ENCODE peak calls at places on chromosomes 6 and 20, in four cellular contexts. O is H9, C is MM.1S, D is kidney. V is an unnamed sample.

GRCh38 chr20:46013826-46014516 is 5.3 kb downstream of the MMP9 start:
- DNase-seq in O (peak), C (peak), D (peak), V (peak)

GRCh38 chr6:116561377-116562018 is 7.9 kb downstream of the CALHM4 start:
- DNase-seq in O (peak), C (peak), D (peak), V (peak)

GRCh38 chr6:93886416-93886815 is 467.1 kb upstream of the EPHA7 start:
- DNase-seq in O (no peak), C (no peak), D (no peak), V (no peak)

GRCh38 chr6:149876241-149876933 is 12.2 kb upstream of the LRP11 start:
- DNase-seq in O (no peak), C (no peak), D (no peak), V (no peak)

GRCh38 chr6:81241126-81241525 is 511.4 kb downstream of the TENT5A start:
- DNase-seq in O (no peak), C (no peak), D (no peak), V (no peak)

GRCh38 chr6:87656857-87657256 is 45.2 kb downstream of the AKIRIN2 start:
- DNase-seq in O (no peak), C (peak), D (no peak), V (no peak)

GRCh38 chr6:169038691-169039090 is 215.0 kb downstream of the THBS2 start:
- DNase-seq in O (no peak), C (no peak), D (no peak), V (no peak)

GRCh38 chr20:58981564-58982364 is 708 bp downstream of the NELFCD start:
- DNase-seq in O (no peak), C (peak), D (peak), V (peak)

GRCh38 chr6:16184129-16184528 is 54.3 kb upstream of the GMPR start:
- DNase-seq in O (peak), C (peak), D (no peak), V (peak)

GRCh38 chr6:816510-817084 is 123.7 kb upstream of the EXOC2 start:
- DNase-seq in O (no peak), C (no peak), D (no peak), V (no peak)

GRCh38 chr20:16575390-16576140 is 2.3 kb upstream of the KIF16B start:
- DNase-seq in O (no peak), C (peak), D (no peak), V (peak)

GRCh38 chr20:33178726-33179125 is 10.8 kb downstream of the BPIFA2 start:
- DNase-seq in O (peak), C (no peak), D (no peak), V (no peak)

GRCh38 chr6:31272856-31273626 is 1.1 kb upstream of the HLA-C start:
- DNase-seq in O (no peak), C (no peak), D (no peak), V (no peak)
- H3K9ac ChIP-seq in O (no peak), C (no peak), D (peak), V (peak)

GRCh38 chr20:36548704-36549627 is 7.6 kb downstream of the MYL9 start:
- DNase-seq in O (no peak), C (no peak), D (peak), V (no peak)

GRCh38 chr20:36546111-36546736 is 4.9 kb downstream of the MYL9 start:
- DNase-seq in O (no peak), C (no peak), D (peak), V (no peak)

GRCh38 chr20:36547186-36548005 is 6.1 kb downstream of the MYL9 start:
- DNase-seq in O (no peak), C (no peak), D (no peak), V (no peak)

GRCh38 chr20:36549628-36549941 is 8.3 kb downstream of the MYL9 start:
- DNase-seq in O (no peak), C (no peak), D (peak), V (no peak)

GRCh38 chr20:36548006-36548315 is 6.6 kb downstream of the MYL9 start:
- DNase-seq in O (peak), C (no peak), D (peak), V (no peak)
- TF ChIP-seq CTCF in O (peak), C (no peak), D (no peak), V (no peak)

GRCh38 chr6:159761135-159761872 is 541 bp upstream of the ACAT2 start:
- DNase-seq in O (peak), C (peak), D (peak), V (peak)
- H3K9ac ChIP-seq in O (peak), C (peak), D (peak), V (peak)

DNA sequence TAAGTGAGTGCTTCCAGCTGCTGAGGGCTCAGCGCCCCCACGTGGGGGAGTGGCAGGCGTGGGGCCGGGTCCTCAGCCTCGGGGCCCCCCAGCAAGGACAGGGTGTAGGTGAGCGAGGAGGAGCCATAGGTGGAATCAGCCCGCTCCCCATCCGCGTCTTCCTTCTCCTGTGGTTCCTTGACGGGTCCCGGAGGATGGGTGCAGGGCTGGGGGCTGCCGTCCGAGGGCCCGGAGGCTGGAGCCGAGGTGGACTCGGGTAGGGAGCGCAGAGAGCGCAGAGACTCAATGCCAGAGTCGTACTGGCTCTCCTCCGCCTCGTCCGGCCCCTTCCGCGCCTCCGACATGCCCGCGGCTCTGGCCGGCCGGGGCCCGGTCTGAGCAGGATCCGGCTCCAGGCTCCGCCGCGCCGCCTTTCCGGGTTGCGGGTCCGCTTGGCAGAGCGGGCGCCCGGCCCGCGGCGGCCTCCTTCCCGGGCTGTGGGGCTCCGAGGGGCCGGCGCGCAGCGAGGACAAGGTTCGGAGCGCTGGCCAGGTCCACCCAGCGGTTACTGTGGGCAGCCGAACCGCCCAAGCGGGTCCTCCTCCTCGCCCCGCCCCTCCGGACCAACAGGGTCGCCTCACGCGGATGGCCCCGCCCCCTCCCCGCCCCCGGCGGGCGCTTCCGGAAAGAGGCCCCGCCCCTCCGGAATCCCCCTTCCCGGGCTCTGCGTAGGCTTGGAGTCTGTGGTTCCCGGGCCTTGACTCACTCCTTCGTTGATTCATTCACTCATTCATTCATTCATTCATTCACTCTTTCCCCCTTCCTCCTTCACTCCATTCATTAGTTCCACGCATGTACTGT is at the start of gene NFKBIE:
- DNase-seq in O (peak), C (peak), D (peak), V (peak)
- TF ChIP-seq CTCF in O (no peak), C (peak), D (peak), V (no peak)

DNA sequence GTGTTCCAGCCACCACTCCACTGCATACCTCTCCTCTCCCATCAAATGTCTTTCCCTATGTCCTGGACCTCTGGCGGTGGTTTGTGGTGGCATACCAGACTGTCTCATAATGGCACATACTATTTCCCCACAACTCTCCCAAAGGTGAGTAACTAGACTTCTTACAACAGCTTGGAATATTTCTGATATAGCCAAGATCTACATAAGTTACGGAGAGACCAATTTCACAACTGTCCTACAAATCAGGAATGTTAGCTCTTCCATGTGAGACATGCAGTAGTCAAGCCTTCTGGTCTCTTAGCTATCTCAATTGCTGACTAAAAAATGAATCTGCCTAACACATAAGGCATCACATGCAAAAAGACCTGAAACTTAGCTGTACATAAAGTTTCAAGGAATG is 588.9 kb downstream of the RNF144B start:
- DNase-seq in O (no peak), C (no peak), D (no peak), V (no peak)
- H3K9ac ChIP-seq in O (no peak), C (no peak), D (no peak), V (no peak)

DNA sequence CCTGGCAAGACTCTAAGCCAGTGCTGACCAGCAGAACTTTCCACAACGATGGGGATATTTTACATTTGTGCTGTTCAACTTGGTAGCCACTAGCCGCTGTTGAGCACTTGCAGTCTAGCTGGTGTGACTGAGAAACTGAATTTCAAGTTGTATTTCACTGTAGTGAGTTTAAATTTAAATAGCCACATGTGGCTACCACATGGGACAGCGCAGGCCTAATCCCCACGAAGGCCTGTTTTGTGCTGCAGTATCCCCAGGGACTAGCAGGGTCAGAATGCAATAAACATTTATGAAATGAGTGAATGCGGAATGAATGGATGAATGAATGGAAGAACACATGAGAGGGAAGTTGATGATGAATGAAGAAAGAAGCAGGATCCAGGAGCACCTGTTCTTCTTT is 115.8 kb downstream of the TRERF1 start:
- DNase-seq in O (no peak), C (no peak), D (no peak), V (no peak)
- TF ChIP-seq CTCF in O (no peak), C (no peak), D (no peak), V (no peak)

DNA sequence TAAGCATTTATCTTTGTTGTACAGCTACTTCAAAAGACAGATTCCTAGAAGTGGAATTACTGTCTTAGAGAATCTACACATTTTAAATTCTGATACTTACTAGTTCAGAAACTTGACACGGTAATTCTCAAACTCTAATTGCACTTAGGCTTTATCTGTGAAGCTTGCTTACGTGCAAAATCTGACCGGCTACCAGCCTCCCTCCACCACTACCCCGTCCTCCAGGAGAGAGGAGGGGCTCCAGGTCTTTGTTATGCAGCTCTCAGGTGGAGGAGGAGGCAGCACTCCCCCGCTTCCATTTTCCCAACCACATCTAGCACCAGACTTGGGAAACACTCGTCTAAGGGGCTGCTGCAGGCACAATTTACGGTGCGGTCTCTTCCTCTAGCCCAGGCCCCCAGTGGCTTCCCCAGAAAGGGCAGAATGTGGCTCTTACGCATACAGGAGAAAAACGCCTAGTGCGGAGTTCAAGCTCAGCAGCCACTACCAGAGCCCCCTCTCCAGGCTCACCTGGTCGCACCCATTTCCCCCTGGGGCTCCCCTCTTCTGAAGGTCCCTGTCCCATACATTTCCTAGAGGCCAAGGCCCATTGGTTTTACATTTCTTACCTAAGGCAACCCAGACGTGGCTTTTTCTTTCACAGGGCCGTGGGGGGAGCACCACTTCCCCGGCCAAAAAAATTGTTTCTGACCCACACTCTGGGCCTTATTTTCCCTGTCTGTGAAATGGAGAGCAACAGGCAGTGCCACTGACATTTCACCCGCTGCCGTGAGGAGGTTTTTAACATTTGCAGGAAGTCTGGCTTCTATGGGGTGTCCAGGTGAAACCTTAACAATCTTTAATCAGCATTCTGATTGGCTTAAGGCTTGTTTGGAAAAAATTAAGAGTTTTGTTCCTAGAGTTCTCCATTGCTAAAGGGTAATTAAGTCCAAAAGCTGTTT is 1.6 kb upstream of the TGIF2 start:
- DNase-seq in O (peak), C (no peak), D (no peak), V (no peak)
- H3K9ac ChIP-seq in O (peak), C (no peak), D (no peak), V (no peak)

DNA sequence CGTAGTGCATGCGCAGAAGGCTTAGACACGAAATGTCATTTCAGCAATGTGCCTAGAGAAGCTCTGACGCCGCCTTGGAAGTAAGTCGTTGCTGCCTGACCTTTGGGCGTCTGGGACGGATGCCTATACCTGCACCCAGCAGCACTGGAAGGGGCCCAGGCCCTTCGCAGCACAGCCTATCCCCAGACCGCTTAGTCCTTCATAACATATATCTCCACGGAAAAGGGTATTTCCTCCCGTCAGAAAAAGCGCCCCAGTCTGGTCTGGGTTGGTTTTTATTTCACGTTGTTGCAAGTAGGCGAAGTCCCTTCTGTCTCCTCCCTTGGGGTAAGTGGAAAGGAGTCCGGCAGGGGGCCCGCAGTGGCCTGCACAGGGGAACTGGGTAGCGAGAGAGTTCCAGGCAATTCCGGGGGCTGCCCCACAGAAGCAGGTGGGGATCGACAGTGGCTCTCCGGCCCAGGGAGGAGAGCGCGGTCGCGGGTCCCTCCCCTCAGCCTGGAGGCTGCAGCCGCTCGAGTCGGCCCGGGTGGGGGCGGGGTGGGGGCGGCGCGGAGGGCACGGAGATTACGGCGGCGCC is 558 bp upstream of the EYA4 start:
- DNase-seq in O (peak), C (peak), D (peak), V (no peak)
- TF ChIP-seq CTCF in O (peak), C (peak), D (no peak), V (no peak)

GRCh38 chr6:39428152-39428551 is 105.7 kb upstream of the KCNK16 start:
- DNase-seq in O (no peak), C (no peak), D (no peak), V (no peak)

GRCh38 chr6:39432311-39433025 is 110.0 kb upstream of the KCNK16 start:
- DNase-seq in O (no peak), C (no peak), D (no peak), V (no peak)

GRCh38 chr6:39430446-39430845 is 107.9 kb upstream of the KCNK16 start:
- DNase-seq in O (no peak), C (no peak), D (no peak), V (no peak)

GRCh38 chr6:39433630-39434029 is 111.1 kb upstream of the KCNK16 start:
- DNase-seq in O (no peak), C (no peak), D (no peak), V (no peak)

GRCh38 chr6:39430968-39431523 is 108.5 kb upstream of the KCNK16 start:
- DNase-seq in O (peak), C (peak), D (peak), V (peak)
- H3K9ac ChIP-seq in O (no peak), C (peak), D (no peak), V (no peak)